ENCODE peak calls at places on chromosomes 6 and 20, in six cellular contexts. Y, F, A, W, O and X are unnamed samples.

GRCh38 chr6:101401792-101402617 is 8.5 kb downstream of the GRIK2 start:
- DNase-seq in Y (no peak), F (no peak), A (no peak), W (no peak), O (no peak), X (no peak)

GRCh38 chr20:58544891-58545290 is 29.7 kb upstream of the APCDD1L start:
- DNase-seq in Y (no peak), F (no peak), A (no peak), W (no peak), O (no peak), X (peak)

GRCh38 chr20:46088409-46089075 is 1.2 kb downstream of the NCOA5 start:
- DNase-seq in Y (no peak), F (no peak), A (peak), W (no peak), O (no peak), X (no peak)

GRCh38 chr6:76435174-76435573 is 362.7 kb upstream of the IMPG1 start:
- DNase-seq in Y (no peak), F (no peak), A (no peak), W (no peak), O (no peak), X (no peak)

GRCh38 chr6:143570147-143570853 is 58.8 kb upstream of the FUCA2 start:
- DNase-seq in Y (no peak), F (no peak), A (no peak), W (no peak), O (no peak), X (no peak)

GRCh38 chr6:37029249-37029959 is 23.9 kb downstream of the FGD2 start:
- DNase-seq in Y (no peak), F (peak), A (peak), W (no peak), O (peak), X (peak)

GRCh38 chr6:16383607-16384206 is 145.3 kb downstream of the GMPR start:
- DNase-seq in Y (no peak), F (no peak), A (no peak), W (no peak), O (no peak), X (no peak)

GRCh38 chr20:35992713-35993335 is 24.4 kb downstream of the CNBD2 start:
- DNase-seq in Y (peak), F (peak), A (peak), W (no peak), O (no peak), X (no peak)

GRCh38 chr6:122289721-122290501 is 109.5 kb upstream of the HSF2 start:
- DNase-seq in Y (no peak), F (no peak), A (no peak), W (no peak), O (no peak), X (no peak)